ENCODE peak calls at places on chromosome 22, in nine cellular contexts. L is WTC11, G is fibroblast of mammary gland, O is AG04449, S is pancreas, H is progenitor cell of endocrine pancreas, V is AG10803, D is cardiac fibroblast, M is fibroblast of lung. W is an unnamed sample.

GRCh38 chr22:22684605-22685561 is 40.5 kb downstream of the GGTLC2 start:
- DNase-seq in L (peak), O (peak), V (peak), G (peak), D (peak), S (peak), H (peak), M (peak), W (no peak)

GRCh38 chr22:20013382-20013871 is 3.2 kb downstream of the ARVCF start:
- DNase-seq in G (peak), S (peak), H (peak), V (peak), L (peak), M (peak), O (no peak), D (peak), W (peak)

GRCh38 chr22:44668190-44668885 is 33.7 kb upstream of the PRR5 start:
- DNase-seq in G (no peak), D (no peak), V (no peak), M (no peak), L (peak), S (peak), H (peak), O (no peak), W (peak)

GRCh38 chr22:32789797-32790620 is 11.5 kb upstream of the TIMP3 start:
- DNase-seq in H (no peak), L (no peak), G (no peak), S (no peak), D (no peak), M (no peak), V (no peak), O (no peak), W (no peak)

GRCh38 chr22:41620646-41621098 is at the start of gene DESI1:
- DNase-seq in M (peak), L (no peak), D (no peak), G (no peak), S (no peak), H (no peak), O (no peak), V (no peak), W (no peak)

GRCh38 chr22:41479671-41480396 is 10.9 kb downstream of the ACO2 start:
- DNase-seq in H (no peak), O (no peak), M (peak), V (peak), D (peak), L (peak), G (peak), S (no peak), W (peak)

GRCh38 chr22:35837328-35837727 is 119.7 kb downstream of the APOL5 start:
- DNase-seq in D (peak), L (no peak), V (no peak), G (no peak), S (no peak), H (no peak), O (no peak), M (no peak), W (no peak)

GRCh38 chr22:42065408-42066132 is 5.0 kb downstream of the NAGA start:
- DNase-seq in L (peak), G (no peak), D (no peak), M (no peak), V (no peak), H (no peak), S (peak), O (no peak), W (peak)

GRCh38 chr22:33520904-33521780 is 399.1 kb downstream of the LARGE1 start:
- DNase-seq in S (no peak), M (no peak), H (no peak), G (no peak), O (no peak), L (no peak), D (no peak), V (no peak), W (no peak)

GRCh38 chr22:33969052-33969451 is 48.8 kb upstream of the LARGE1 start:
- DNase-seq in D (peak), S (no peak), V (no peak), L (no peak), H (no peak), O (no peak), G (peak), M (no peak), W (no peak)

GRCh38 chr22:39115976-39116621 is 19.1 kb downstream of the APOBEC3H start:
- DNase-seq in D (no peak), O (no peak), S (no peak), G (no peak), H (no peak), L (no peak), M (no peak), V (no peak), W (no peak)

GRCh38 chr22:39120983-39121382 is 23.9 kb downstream of the APOBEC3H start:
- DNase-seq in S (no peak), G (no peak), M (no peak), D (no peak), L (no peak), O (no peak), H (no peak), V (no peak), W (no peak)

GRCh38 chr22:39115570-39115969 is 18.5 kb downstream of the APOBEC3H start:
- DNase-seq in S (no peak), H (no peak), M (no peak), O (no peak), L (no peak), V (no peak), D (no peak), G (no peak), W (no peak)

GRCh38 chr22:39114157-39114511 is 17.1 kb downstream of the APOBEC3H start:
- DNase-seq in G (no peak), M (no peak), V (no peak), D (no peak), L (peak), O (no peak), S (no peak), H (no peak), W (no peak)

DNA sequence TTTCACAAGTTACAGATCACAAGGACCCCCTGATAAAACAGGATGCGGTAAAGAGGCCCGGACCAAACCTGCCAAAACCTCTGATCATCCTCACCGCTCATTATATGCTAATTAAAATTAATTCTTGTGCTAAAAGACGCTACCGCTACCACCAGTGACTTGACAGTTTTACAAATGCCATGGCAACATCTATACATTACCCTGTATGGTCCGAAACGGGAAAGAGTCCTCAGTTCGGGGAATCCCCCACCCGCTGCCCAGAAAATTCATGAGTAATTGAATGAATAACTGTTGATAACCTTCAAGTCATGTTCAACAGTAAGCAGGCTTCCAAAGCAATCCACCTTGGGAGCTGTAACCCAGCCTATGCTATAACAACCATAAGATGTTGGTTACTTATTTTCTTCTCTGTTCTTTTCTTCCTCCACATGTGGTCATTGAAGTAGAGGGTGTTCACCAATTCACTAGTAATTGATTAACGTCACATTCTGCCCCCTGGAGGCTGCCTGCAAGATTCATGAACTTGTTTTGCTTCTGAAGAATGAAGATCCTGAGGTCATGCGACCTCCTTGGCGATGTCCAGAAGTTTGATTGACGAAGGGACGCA is 20.6 kb downstream of the APOBEC3H start:
- DNase-seq in O (no peak), V (peak), L (peak), M (peak), H (no peak), S (no peak), D (peak), G (peak), W (no peak)
- TF ChIP-seq CTCF in O (peak), V (peak), L (no peak), M (peak), H (peak), S (peak), D (peak), G (peak), W (peak)

DNA sequence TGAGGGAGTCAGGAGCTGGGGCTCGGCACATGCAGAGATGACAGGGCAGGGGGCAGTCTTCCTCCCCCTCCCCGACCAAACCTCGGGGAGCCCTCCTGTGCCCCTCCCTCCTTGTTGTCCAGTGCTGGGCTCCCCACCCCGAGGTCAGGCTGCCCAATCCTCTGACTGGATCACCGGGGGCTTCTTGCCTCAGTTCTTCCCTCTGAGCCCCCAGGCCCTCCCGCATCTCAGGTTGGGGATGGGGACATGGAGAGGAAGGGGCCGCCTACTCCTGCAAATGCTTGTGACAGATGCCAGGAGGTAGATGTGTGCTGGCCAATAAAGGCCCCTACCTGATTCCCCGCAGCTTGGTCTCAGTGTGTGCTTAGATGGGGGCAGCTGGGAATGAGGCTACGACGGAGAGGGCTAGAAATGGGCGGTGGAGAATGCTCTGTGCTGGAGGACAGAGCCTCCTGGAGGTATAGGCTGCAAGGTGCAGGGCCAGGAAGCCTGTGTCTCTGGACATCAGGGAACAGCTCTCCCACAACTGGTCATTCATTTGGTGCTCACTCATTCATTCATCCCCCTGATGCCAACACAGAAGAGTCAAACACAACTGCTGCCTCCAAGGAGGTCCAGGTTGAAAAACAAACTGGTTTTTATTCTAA is 8.4 kb downstream of the RHBDD3 start:
- DNase-seq in S (no peak), D (no peak), H (no peak), V (no peak), L (peak), M (no peak), G (no peak), O (no peak), W (no peak)
- TF ChIP-seq CTCF in S (no peak), D (no peak), H (no peak), V (no peak), L (no peak), M (no peak), G (peak), O (no peak), W (peak)

DNA sequence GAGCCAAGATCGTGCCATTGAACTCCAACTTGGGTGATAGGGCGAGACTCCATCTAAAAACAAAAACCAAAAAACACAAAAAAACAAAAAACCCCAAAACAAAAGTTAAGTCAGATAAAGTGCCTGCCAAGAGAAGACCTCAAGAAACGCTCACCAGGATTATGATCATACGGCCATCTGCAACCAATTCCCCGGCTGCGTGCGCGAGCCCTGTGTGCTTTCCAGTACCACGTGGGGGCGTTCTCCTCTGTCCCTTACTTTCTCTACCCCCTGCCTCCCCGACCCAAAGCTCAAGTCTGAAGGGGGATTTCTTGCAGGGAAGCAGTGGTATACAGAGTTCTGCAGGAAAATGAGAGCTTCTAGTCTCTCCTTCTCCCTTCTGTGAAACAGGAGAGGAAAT is 10.5 kb upstream of the RPS19BP1 start:
- DNase-seq in O (no peak), D (peak), H (no peak), S (no peak), V (no peak), M (no peak), G (peak), L (peak), W (no peak)
- TF ChIP-seq CTCF in O (peak), D (peak), H (peak), S (no peak), V (peak), M (peak), G (peak), L (peak), W (peak)

DNA sequence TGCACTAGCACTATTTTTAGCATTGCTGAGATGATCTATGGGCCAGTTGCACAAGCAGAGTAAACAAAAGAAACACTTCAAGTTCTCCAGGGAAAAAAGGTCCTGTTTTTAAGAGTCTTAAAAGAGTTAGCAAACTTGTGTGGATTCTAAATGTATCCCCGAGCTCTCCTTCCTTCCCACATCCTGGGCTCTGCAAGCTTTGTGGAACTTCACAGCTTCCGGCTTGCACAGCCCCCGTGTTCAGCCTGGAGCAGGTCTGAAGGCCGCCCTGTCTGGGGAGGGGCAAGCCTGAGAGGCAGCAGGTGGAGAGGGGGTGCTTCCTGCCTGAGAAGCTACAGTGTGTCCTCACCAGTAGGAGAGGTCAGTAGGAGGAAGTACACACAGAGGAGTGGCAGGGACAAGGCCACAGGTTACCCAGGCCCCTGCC is 35.1 kb upstream of the SUSD2 start:
- DNase-seq in G (peak), O (peak), H (no peak), M (peak), V (peak), L (peak), S (peak), D (peak), W (no peak)
- TF ChIP-seq CTCF in G (no peak), O (no peak), H (peak), M (no peak), V (no peak), L (no peak), S (no peak), D (no peak), W (no peak)

DNA sequence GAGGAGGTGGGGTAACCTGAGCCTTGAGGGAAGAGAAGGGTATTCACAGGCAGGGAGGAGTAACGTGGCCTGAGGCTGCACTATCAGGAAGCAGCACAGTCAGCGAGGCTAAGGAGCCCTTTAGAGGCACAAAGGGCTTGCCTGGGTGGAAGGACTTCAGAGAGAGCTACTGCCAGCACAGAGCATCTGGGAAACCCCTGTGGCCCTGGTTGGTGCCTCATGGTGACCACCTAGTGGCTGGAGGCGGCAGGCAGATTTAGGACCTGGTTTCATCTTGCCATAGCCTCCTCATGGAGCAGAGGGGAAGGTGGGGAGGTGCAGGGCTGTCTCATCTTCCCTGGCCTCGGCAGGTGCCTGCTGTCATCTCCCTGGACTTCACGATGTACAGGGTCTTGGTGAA is 64.5 kb downstream of the MPPED1 start:
- DNase-seq in O (no peak), V (no peak), S (no peak), L (peak), G (no peak), D (no peak), M (no peak), H (no peak), W (no peak)
- TF ChIP-seq CTCF in O (no peak), V (no peak), S (no peak), L (no peak), G (no peak), D (no peak), M (no peak), H (peak), W (no peak)

GRCh38 chr22:31308181-31308580 is 15.9 kb upstream of the PIK3IP1 start:
- DNase-seq in G (no peak), O (no peak), D (no peak), M (no peak), L (no peak), H (no peak), V (no peak), S (no peak), W (no peak)

GRCh38 chr22:31313366-31314147 is 21.3 kb upstream of the PIK3IP1 start:
- DNase-seq in G (peak), V (peak), O (no peak), H (peak), L (peak), D (peak), S (peak), M (peak), W (no peak)
- TF ChIP-seq CTCF in G (peak), V (peak), O (peak), H (peak), L (peak), D (peak), S (peak), M (peak), W (peak)

DNA sequence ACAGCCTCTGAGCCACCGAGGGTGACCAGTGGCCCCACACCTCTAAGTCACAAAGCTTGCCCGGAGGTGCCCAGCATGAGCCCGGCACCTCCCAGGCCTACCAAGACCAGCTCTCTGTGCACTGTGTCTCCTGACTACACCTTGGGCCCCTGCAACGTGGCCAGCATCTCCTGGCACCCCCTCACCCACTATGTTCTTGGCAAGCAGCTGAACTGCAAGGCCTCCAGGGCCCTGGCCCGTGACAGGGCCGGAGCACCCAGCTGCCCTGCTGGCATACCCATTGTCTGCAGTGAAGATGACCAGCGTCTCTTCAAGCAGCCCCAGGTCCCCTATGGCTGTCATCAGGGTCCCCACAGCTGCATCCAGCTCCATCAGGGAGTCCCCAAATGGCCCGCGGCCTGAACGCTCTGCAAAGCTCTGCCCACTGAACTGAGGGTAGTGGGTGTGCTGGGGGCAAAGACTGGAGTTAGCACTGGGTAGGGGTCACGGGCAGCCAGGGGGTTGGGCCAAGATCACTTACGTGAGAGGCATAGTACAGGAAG is 1.6 kb downstream of the ARSA start:
- DNase-seq in D (no peak), M (no peak), S (no peak), V (no peak), L (no peak), H (no peak), G (no peak), O (no peak), W (no peak)
- TF ChIP-seq CTCF in D (no peak), M (no peak), S (no peak), V (no peak), L (no peak), H (no peak), G (no peak), O (no peak), W (no peak)

GRCh38 chr22:37768273-37768672 is 39.5 kb upstream of the GCAT start:
- DNase-seq in D (no peak), S (no peak), V (no peak), G (no peak), H (no peak), L (peak), O (no peak), M (no peak), W (no peak)
- TF ChIP-seq CTCF in D (peak), S (no peak), V (peak), G (peak), H (peak), L (peak), O (peak), M (peak), W (peak)

GRCh38 chr22:27627444-27627833 is 174.1 kb downstream of the MN1 start:
- DNase-seq in O (no peak), M (no peak), G (peak), V (no peak), L (no peak), H (no peak), S (no peak), D (no peak), W (peak)
- TF ChIP-seq CTCF in O (no peak), M (no peak), G (no peak), V (no peak), L (no peak), H (no peak), S (no peak), D (no peak), W (peak)

W was measured in chondrocyte.